ENCODE peak calls at places on chromosomes 6 and 20, in six cellular contexts. One of them, this sample, is unnamed.

GRCh38 chr6:51684038-51684437 is 403.4 kb downstream of the PKHD1 start:
- DNase-seq in left cardiac atrium: no peak
- DNase-seq in stimulated activated CD4-positive, alpha-beta T cell treated with anti-CD3 and anti-CD28 coated beads, Interleukin-1b, Interleukin-23, amount 100 ng/mL, for 48 hours: no peak
- DNase-seq in HCT116: no peak
- DNase-seq in putamen: no peak
- DNase-seq in GM18507: no peak
- DNase-seq in this sample: no peak

GRCh38 chr6:120384671-120385070 is 949.6 kb downstream of the TBC1D32 start:
- DNase-seq in GM18507: no peak
- DNase-seq in HCT116: no peak
- DNase-seq in putamen: no peak
- DNase-seq in stimulated activated CD4-positive, alpha-beta T cell treated with anti-CD3 and anti-CD28 coated beads, Interleukin-1b, Interleukin-23, amount 100 ng/mL, for 48 hours: no peak
- DNase-seq in left cardiac atrium: no peak
- DNase-seq in this sample: no peak

GRCh38 chr6:44837741-44838140 is 450.2 kb downstream of the CDC5L start:
- DNase-seq in GM18507: no peak
- DNase-seq in putamen: no peak
- DNase-seq in stimulated activated CD4-positive, alpha-beta T cell treated with anti-CD3 and anti-CD28 coated beads, Interleukin-1b, Interleukin-23, amount 100 ng/mL, for 48 hours: no peak
- DNase-seq in left cardiac atrium: no peak
- DNase-seq in HCT116: no peak
- DNase-seq in this sample: no peak

GRCh38 chr6:89008299-89008698 is 44.9 kb upstream of the RNGTT start:
- DNase-seq in HCT116: no peak
- DNase-seq in GM18507: no peak
- DNase-seq in left cardiac atrium: no peak
- DNase-seq in stimulated activated CD4-positive, alpha-beta T cell treated with anti-CD3 and anti-CD28 coated beads, Interleukin-1b, Interleukin-23, amount 100 ng/mL, for 48 hours: no peak
- DNase-seq in putamen: no peak
- DNase-seq in this sample: no peak

GRCh38 chr20:50737352-50737751 is 6.0 kb downstream of the PARD6B start:
- DNase-seq in stimulated activated CD4-positive, alpha-beta T cell treated with anti-CD3 and anti-CD28 coated beads, Interleukin-1b, Interleukin-23, amount 100 ng/mL, for 48 hours: no peak
- DNase-seq in GM18507: no peak
- DNase-seq in putamen: no peak
- DNase-seq in left cardiac atrium: no peak
- DNase-seq in HCT116: no peak
- DNase-seq in this sample: no peak

GRCh38 chr6:159102373-159103160 is 57.8 kb upstream of the TAGAP start:
- DNase-seq in putamen: no peak
- DNase-seq in GM18507: no peak
- DNase-seq in stimulated activated CD4-positive, alpha-beta T cell treated with anti-CD3 and anti-CD28 coated beads, Interleukin-1b, Interleukin-23, amount 100 ng/mL, for 48 hours: no peak
- DNase-seq in left cardiac atrium: no peak
- DNase-seq in HCT116: no peak
- DNase-seq in this sample: no peak

GRCh38 chr20:64100566-64100888 is 6.8 kb downstream of the NPBWR2 start:
- DNase-seq in putamen: no peak
- DNase-seq in GM18507: no peak
- DNase-seq in stimulated activated CD4-positive, alpha-beta T cell treated with anti-CD3 and anti-CD28 coated beads, Interleukin-1b, Interleukin-23, amount 100 ng/mL, for 48 hours: no peak
- DNase-seq in left cardiac atrium: no peak
- DNase-seq in HCT116: no peak
- DNase-seq in this sample: no peak

GRCh38 chr6:105608711-105609374 is 206.0 kb upstream of the PREP start:
- DNase-seq in GM18507: no peak
- DNase-seq in HCT116: no peak
- DNase-seq in putamen: no peak
- DNase-seq in left cardiac atrium: no peak
- DNase-seq in stimulated activated CD4-positive, alpha-beta T cell treated with anti-CD3 and anti-CD28 coated beads, Interleukin-1b, Interleukin-23, amount 100 ng/mL, for 48 hours: no peak
- DNase-seq in this sample: no peak

GRCh38 chr6:121435444-121436069 is at the start of gene GJA1:
- DNase-seq in putamen: peak; percentile 62
- DNase-seq in HCT116: no peak
- DNase-seq in GM18507: no peak
- DNase-seq in left cardiac atrium: peak; percentile 46
- DNase-seq in stimulated activated CD4-positive, alpha-beta T cell treated with anti-CD3 and anti-CD28 coated beads, Interleukin-1b, Interleukin-23, amount 100 ng/mL, for 48 hours: no peak
- DNase-seq in this sample: no peak

This sample was measured in activated naive CD4-positive, alpha-beta T cell treated with Interleukin-2 at 50 U/mL for 16 hours.